ENCODE peak calls at places on chromosomes 13 and 19, in five cellular contexts. Y is uterus; T is naive thymus-derived CD4-positive, alpha-beta T cell; N is psoas muscle; U is hepatocyte. P is an unnamed sample.

GRCh38 chr19:734716-735115 is 16.2 kb upstream of the MISP start:
- DNase-seq in Y (no peak), T (no peak), N (no peak), U (no peak), P (no peak)

GRCh38 chr19:7506385-7507328 is 9.2 kb upstream of the ZNF358 start:
- DNase-seq in Y (peak; percentile 42), T (no peak), N (peak; percentile 89), U (peak; percentile 64), P (peak; percentile 91)

GRCh38 chr13:113969973-113970611 is 3.8 kb downstream of the C13orf46 start:
- DNase-seq in Y (no peak), T (no peak), N (peak; percentile 36), U (no peak), P (no peak)

GRCh38 chr13:90640976-90641375 is 706.5 kb upstream of the MIR17HG start:
- DNase-seq in Y (no peak), T (no peak), N (no peak), U (no peak), P (no peak)

GRCh38 chr13:41917641-41918040 is 43.3 kb downstream of the VWA8 start:
- DNase-seq in Y (no peak), T (peak; percentile 24), N (no peak), U (no peak), P (no peak)

GRCh38 chr19:776549-776948 is 20.7 kb upstream of the PTBP1 start:
- DNase-seq in Y (no peak), T (no peak), N (no peak), U (no peak), P (no peak)

GRCh38 chr19:34184880-34185491 is 12.7 kb downstream of the LSM14A start:
- DNase-seq in Y (no peak), T (no peak), N (no peak), U (no peak), P (no peak)

GRCh38 chr19:7795555-7796161 is 32.6 kb downstream of the CLEC4M start:
- DNase-seq in Y (no peak), T (no peak), N (no peak), U (no peak), P (no peak)

GRCh38 chr19:3479177-3479818 is 1.0 kb downstream of the SMIM24 start:
- DNase-seq in Y (no peak), T (peak; percentile 41), N (no peak), U (peak; percentile 62), P (peak; percentile 66)

GRCh38 chr13:96104516-96104915 is 14.6 kb downstream of the HS6ST3 start:
- DNase-seq in Y (no peak), T (no peak), N (no peak), U (no peak), P (no peak)

GRCh38 chr13:32019612-32020233 is 11.9 kb upstream of the FRY start:
- DNase-seq in Y (peak; percentile 39), T (peak; percentile 32), N (no peak), U (peak; percentile 75), P (peak; percentile 76)

GRCh38 chr19:12843999-12844732 is 5.9 kb downstream of the MAST1 start:
- DNase-seq in Y (no peak), T (no peak), N (peak; percentile 10), U (no peak), P (no peak)

GRCh38 chr13:75139291-75139690 is 342.7 kb downstream of the TBC1D4 start:
- DNase-seq in Y (no peak), T (no peak), N (no peak), U (no peak), P (no peak)

GRCh38 chr13:75079226-75079625 is 402.7 kb downstream of the TBC1D4 start:
- DNase-seq in Y (no peak), T (no peak), N (no peak), U (no peak), P (no peak)

GRCh38 chr13:31946091-31946770 is 85.3 kb upstream of the FRY start:
- DNase-seq in Y (no peak), T (no peak), N (no peak), U (no peak), P (no peak)

GRCh38 chr13:34344761-34345600 is 527.0 kb downstream of the RFC3 start:
- DNase-seq in Y (no peak), T (no peak), N (no peak), U (no peak), P (no peak)

GRCh38 chr19:31913103-31913710 is 432.2 kb upstream of the ZNF507 start:
- DNase-seq in Y (no peak), T (no peak), N (no peak), U (no peak), P (peak; percentile 6)

GRCh38 chr19:31905980-31906948 is 439.1 kb upstream of the ZNF507 start:
- DNase-seq in Y (peak; percentile 61), T (no peak), N (peak; percentile 65), U (peak; percentile 19), P (no peak)

GRCh38 chr19:31908486-31909255 is 436.7 kb upstream of the ZNF507 start:
- DNase-seq in Y (no peak), T (no peak), N (no peak), U (no peak), P (no peak)

DNA sequence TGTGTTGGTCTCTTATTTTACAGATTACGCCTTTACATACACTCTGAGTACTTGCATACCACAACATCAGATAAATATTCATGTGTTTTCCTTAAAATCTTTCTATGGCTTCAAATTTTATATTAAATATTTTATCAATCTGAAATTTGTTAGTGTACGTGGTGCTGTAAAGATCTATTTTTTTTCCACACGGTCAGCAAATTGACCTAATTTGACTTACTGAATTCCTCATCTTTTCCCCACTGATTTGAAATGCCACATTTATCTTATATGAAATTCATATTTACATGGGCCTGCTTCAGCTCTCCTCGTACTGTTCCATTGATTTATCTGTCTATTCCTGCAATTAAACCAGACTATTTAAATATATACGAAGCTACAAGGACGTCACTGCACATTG is 433.8 kb upstream of the ZNF507 start:
- DNase-seq in Y (no peak), T (no peak), N (no peak), U (no peak), P (no peak)
- H3K4me3 ChIP-seq in Y (no peak overlapping the region), T (no peak overlapping the region), N (no peak overlapping the region), U (no peak overlapping the region), P (no peak overlapping the region)

GRCh38 chr13:81664872-81665271 is 1323.9 kb upstream of the SPRY2 start:
- DNase-seq in Y (no peak), T (no peak), N (no peak), U (no peak), P (no peak)
- H3K4me3 ChIP-seq in Y (no peak overlapping the region), T (no peak overlapping the region), N (no peak overlapping the region), U (no peak overlapping the region), P (no peak overlapping the region)

DNA sequence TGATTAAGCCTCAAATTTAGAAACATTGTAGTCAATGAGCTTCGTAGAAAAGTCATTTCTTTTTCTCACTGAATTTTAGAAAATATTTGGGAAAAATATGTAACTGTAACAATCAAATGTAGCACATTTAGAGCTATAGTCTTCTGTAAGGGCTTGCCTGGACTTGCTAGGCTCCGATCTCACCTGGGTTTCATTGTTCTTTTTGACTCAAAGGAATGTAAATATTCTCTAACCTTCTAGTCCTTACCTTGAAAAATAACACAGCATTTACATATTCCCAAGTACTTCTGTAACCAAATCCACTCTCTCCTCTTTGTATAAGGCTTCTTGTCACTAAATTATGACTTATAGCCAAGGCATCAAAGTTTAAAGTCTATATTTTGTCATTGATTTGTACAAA is 2.9 kb upstream of the UFM1 start:
- DNase-seq in Y (no peak), T (no peak), N (no peak), U (no peak), P (no peak)
- H3K4me3 ChIP-seq in Y (no peak overlapping the region), T (no peak overlapping the region), N (no peak overlapping the region), U (no peak overlapping the region), P (no peak overlapping the region)

GRCh38 chr13:21399741-21400140 is 59.4 kb downstream of the ZDHHC20 start:
- DNase-seq in Y (no peak), T (peak; percentile 31), N (no peak), U (no peak), P (no peak)
- H3K4me3 ChIP-seq in Y (no peak overlapping the region), T (no peak overlapping the region), N (no peak overlapping the region), U (no peak overlapping the region), P (no peak overlapping the region)

GRCh38 chr19:45953676-45954075 is 20.0 kb downstream of the NOVA2 start:
- DNase-seq in Y (no peak), T (no peak), N (no peak), U (no peak), P (no peak)

GRCh38 chr19:45955905-45956608 is 17.6 kb downstream of the NOVA2 start:
- DNase-seq in Y (peak; percentile 21), T (no peak), N (peak; percentile 70), U (no peak), P (no peak)

GRCh38 chr19:45952691-45953505 is 20.8 kb downstream of the NOVA2 start:
- DNase-seq in Y (peak; percentile 36), T (peak; percentile 26), N (peak; percentile 65), U (peak; percentile 85), P (peak; percentile 96)

GRCh38 chr19:45952341-45952690 is 21.3 kb downstream of the NOVA2 start:
- DNase-seq in Y (no peak), T (no peak), N (no peak), U (no peak), P (no peak)

GRCh38 chr19:45954132-45954531 is 19.5 kb downstream of the NOVA2 start:
- DNase-seq in Y (no peak), T (no peak), N (no peak), U (no peak), P (peak; percentile 89)
- H3K4me3 ChIP-seq in Y (no peak overlapping the region), T (no peak overlapping the region), N (no peak overlapping the region), U (no peak overlapping the region), P (no peak overlapping the region)

DNA sequence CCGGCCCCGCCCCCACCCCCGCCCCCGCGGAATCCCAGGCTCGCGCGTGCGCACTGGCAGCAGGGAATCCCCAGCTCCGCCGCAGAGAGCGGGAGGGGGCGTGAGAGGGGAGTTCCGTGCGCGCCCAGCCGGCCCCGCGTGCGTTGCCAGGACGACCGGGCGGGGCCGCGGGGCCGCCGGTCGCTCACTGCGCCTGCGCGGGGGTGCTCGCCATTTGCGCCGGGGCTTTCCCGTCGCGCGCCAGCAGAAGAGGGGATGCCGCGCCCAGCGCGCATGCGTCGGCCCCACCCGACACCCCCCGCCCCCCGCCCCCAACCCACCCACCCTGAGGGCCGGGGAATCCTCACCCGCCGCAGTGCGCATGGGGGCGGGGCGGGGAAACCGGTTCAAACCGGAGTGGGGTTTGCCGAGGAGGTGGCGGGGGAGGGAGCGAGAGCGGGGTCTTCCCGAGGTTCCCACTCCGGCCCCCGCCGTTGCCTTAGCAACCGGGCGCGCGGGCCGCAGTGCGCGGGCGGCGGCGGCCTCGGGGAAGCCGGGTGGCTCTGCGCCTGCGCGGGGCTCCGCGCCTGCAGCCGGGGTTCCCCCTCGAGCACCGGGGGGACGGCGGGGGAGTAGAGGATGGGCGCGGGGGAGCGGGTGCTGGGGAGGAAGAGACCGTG is 15.1 kb downstream of the CCDC124 start:
- DNase-seq in Y (peak; percentile 93), T (peak; percentile 93), N (peak; percentile 95), U (peak; percentile 99), P (peak; percentile 99)
- H3K4me3 ChIP-seq in Y (peak overlapping the region; percentile 50), T (peak overlapping the region; percentile 41), N (peak overlapping the region; percentile 82), U (peak overlapping the region; percentile 24), P (peak overlapping the region; percentile 64)

P was measured in neural progenitor cell.